ENCODE peak calls at places on chromosome 20, in six cellular contexts. I is pancreas; R is upper lobe of right lung; C is endothelial cell; B is tibial artery; K is CD4-positive, alpha-beta T cell. T is an unnamed sample.

GRCh38 chr20:32189691-32190607 is 17.6 kb downstream of the PLAGL2 start:
- DNase-seq in I (peak; percentile 77), R (peak; percentile 74), C (peak; percentile 46), B (peak; percentile 72), K (peak; percentile 27), T (peak; percentile 77)

GRCh38 chr20:38673731-38674177 is 50.5 kb upstream of the SLC32A1 start:
- DNase-seq in I (no peak), R (no peak), C (peak; percentile 33), B (no peak), K (no peak), T (no peak)

GRCh38 chr20:50153153-50153499 is 397 bp downstream of the PEDS1 start:
- DNase-seq in I (no peak), R (no peak), C (no peak), B (no peak), K (no peak), T (no peak)

GRCh38 chr20:57237006-57237953 is 29.2 kb downstream of the BMP7 start:
- DNase-seq in I (no peak), R (no peak), C (no peak), B (no peak), K (no peak), T (no peak)

GRCh38 chr20:33744181-33744580 is 12.4 kb downstream of the ZNF341 start:
- DNase-seq in I (no peak), R (no peak), C (no peak), B (no peak), K (no peak), T (no peak)

GRCh38 chr20:43404880-43405279 is 52.8 kb upstream of the SRSF6 start:
- DNase-seq in I (no peak), R (no peak), C (no peak), B (no peak), K (no peak), T (no peak)

GRCh38 chr20:52191132-52191435 is 495 bp downstream of the ZFP64 start:
- DNase-seq in I (no peak), R (no peak), C (no peak), B (no peak), K (no peak), T (no peak)

GRCh38 chr20:60857708-60858107 is 394.4 kb upstream of the CDH4 start:
- DNase-seq in I (no peak), R (no peak), C (no peak), B (no peak), K (no peak), T (no peak)

GRCh38 chr20:2640260-2640659 is 12.2 kb upstream of the NOP56 start:
- DNase-seq in I (no peak), R (no peak), C (no peak), B (no peak), K (no peak), T (no peak)

GRCh38 chr20:6169251-6169650 is 46.4 kb upstream of the FERMT1 start:
- DNase-seq in I (no peak), R (no peak), C (no peak), B (no peak), K (no peak), T (no peak)

GRCh38 chr20:38685853-38686473 is 38.3 kb upstream of the SLC32A1 start:
- DNase-seq in I (peak; percentile 71), R (peak; percentile 77), C (peak; percentile 79), B (peak; percentile 46), K (peak; percentile 11), T (peak; percentile 70)

GRCh38 chr20:5491463-5491862 is 174.7 kb upstream of the PROKR2 start:
- DNase-seq in I (no peak), R (no peak), C (no peak), B (no peak), K (no peak), T (no peak)

GRCh38 chr20:18796282-18796833 is 17.2 kb upstream of the SCP2D1 start:
- DNase-seq in I (no peak), R (no peak), C (no peak), B (no peak), K (no peak), T (no peak)

GRCh38 chr20:58891076-58891685 is 38.7 kb downstream of the GNAS start:
- DNase-seq in I (peak; percentile 89), R (peak; percentile 93), C (peak; percentile 72), B (peak; percentile 91), K (peak; percentile 76), T (peak; percentile 59)

GRCh38 chr20:57441510-57442154 is 50.4 kb downstream of the RBM38 start:
- DNase-seq in I (no peak), R (no peak), C (no peak), B (no peak), K (no peak), T (no peak)

GRCh38 chr20:35340436-35340835 is 48.2 kb upstream of the FAM83C start:
- DNase-seq in I (no peak), R (no peak), C (no peak), B (no peak), K (no peak), T (no peak)

GRCh38 chr20:60653111-60653845 is 598.8 kb upstream of the CDH4 start:
- DNase-seq in I (no peak), R (no peak), C (no peak), B (no peak), K (no peak), T (no peak)

GRCh38 chr20:11687546-11688292 is 230.0 kb upstream of the BTBD3 start:
- DNase-seq in I (no peak), R (no peak), C (no peak), B (no peak), K (no peak), T (no peak)

GRCh38 chr20:51400051-51400926 is 142.2 kb downstream of the NFATC2 start:
- DNase-seq in I (no peak), R (peak; percentile 56), C (no peak), B (no peak), K (peak; percentile 56), T (no peak)

GRCh38 chr20:34945315-34946077 is 10.1 kb downstream of the GSS start:
- DNase-seq in I (no peak), R (no peak), C (no peak), B (no peak), K (no peak), T (no peak)

DNA sequence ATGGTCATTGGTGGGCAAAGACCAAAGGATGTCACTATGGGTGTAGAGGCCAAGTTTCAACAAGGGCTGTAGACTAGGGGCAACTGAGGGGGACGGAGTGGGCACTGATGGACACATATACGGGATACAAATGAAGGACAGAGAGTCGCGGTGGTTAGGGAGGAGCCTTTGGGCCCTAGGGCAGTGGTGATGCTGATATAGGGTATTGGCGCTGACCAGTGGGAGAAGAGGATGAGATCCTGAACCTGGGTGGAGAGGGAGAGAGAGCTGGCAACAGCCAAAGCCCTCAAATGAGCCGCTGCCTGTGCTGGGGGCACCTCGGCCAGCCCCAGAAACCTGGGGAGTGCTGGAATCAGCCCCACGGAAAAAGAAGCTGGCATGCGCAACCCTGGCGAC is 1.6 kb downstream of the CDH22 start:
- DNase-seq in I (no peak), R (no peak), C (no peak), B (no peak), K (no peak), T (no peak)
- TF ChIP-seq CTCF in I (no peak), R (no peak), C (no peak), B (no peak), K (no peak), T (no peak)

GRCh38 chr20:25675161-25675560 is 21.5 kb downstream of the ZNF337 start:
- DNase-seq in I (no peak), R (no peak), C (no peak), B (no peak), K (no peak), T (no peak)

GRCh38 chr20:25672659-25673058 is 24.0 kb downstream of the ZNF337 start:
- DNase-seq in I (no peak), R (no peak), C (no peak), B (no peak), K (no peak), T (no peak)

GRCh38 chr20:25668446-25668845 is 28.2 kb downstream of the ZNF337 start:
- DNase-seq in I (no peak), R (no peak), C (no peak), B (no peak), K (no peak), T (no peak)

GRCh38 chr20:25669826-25670422 is 26.7 kb downstream of the ZNF337 start:
- DNase-seq in I (no peak), R (no peak), C (peak; percentile 15), B (no peak), K (no peak), T (no peak)
- TF ChIP-seq CTCF in I (no peak), R (no peak), C (no peak), B (no peak), K (no peak), T (peak; percentile 32)

GRCh38 chr20:3711418-3712043 is 869 bp downstream of the SIGLEC1 start:
- DNase-seq in I (no peak), R (peak; percentile 52), C (no peak), B (no peak), K (no peak), T (no peak)
- TF ChIP-seq CTCF in I (no peak), R (no peak), C (no peak), B (no peak), K (no peak), T (no peak)

GRCh38 chr20:13586133-13586532 is 52.6 kb downstream of the TASP1 start:
- DNase-seq in I (no peak), R (no peak), C (no peak), B (no peak), K (no peak), T (no peak)

GRCh38 chr20:13581451-13581850 is 57.3 kb downstream of the TASP1 start:
- DNase-seq in I (no peak), R (no peak), C (no peak), B (no peak), K (no peak), T (no peak)

DNA sequence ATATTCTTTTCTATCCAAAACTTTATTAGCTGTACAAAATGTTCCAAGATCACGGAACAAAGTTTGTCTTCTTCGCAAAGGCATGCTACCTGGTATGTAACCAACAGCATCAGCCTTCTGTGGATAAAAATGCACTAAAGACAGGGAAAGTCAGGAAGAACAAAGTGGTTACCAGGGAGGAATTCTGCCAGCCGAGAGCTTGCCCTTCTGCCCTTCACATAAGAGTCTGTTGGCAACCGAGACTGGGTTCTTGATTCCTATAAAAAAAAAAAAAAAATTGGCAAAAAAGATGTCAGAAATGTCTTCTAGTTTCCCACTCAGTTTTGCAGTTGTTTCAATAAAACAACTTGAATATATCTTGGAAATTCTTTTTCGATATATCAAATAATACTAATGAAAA is 58.0 kb downstream of the TASP1 start:
- DNase-seq in I (no peak), R (no peak), C (no peak), B (no peak), K (no peak), T (no peak)
- TF ChIP-seq CTCF in I (no peak), R (no peak), C (no peak), B (no peak), K (no peak), T (no peak)

GRCh38 chr20:62405981-62406513 is 1.0 kb downstream of the CABLES2 start:
- DNase-seq in I (no peak), R (no peak), C (no peak), B (no peak), K (no peak), T (no peak)

GRCh38 chr20:62406635-62407176 is 379 bp downstream of the CABLES2 start:
- DNase-seq in I (no peak), R (no peak), C (no peak), B (no peak), K (no peak), T (no peak)

GRCh38 chr20:62404761-62405107 is 2.4 kb downstream of the CABLES2 start:
- DNase-seq in I (no peak), R (no peak), C (no peak), B (no peak), K (no peak), T (no peak)

GRCh38 chr20:62404112-62404665 is 2.9 kb downstream of the CABLES2 start:
- DNase-seq in I (no peak), R (no peak), C (no peak), B (no peak), K (no peak), T (no peak)

GRCh38 chr20:62405108-62405980 is 1.7 kb downstream of the CABLES2 start:
- DNase-seq in I (no peak), R (peak; percentile 76), C (peak; percentile 60), B (peak; percentile 78), K (no peak), T (peak; percentile 59)
- TF ChIP-seq CTCF in I (no peak), R (peak; percentile 51), C (peak; percentile 12), B (peak; percentile 56), K (no peak), T (peak; percentile 62)